ENCODE peak calls at places on chromosomes 2 and 18, in four cellular contexts. F is epithelial cell of esophagus, S is AG04450, G is fibroblast of pulmonary artery. N is an unnamed sample.

GRCh38 chr2:201633862-201634261 is 9.4 kb downstream of the TMEM237 start:
- DNase-seq in F (no peak), S (no peak), G (no peak), N (peak; percentile 64)

GRCh38 chr2:65409045-65409444 is 23.4 kb downstream of the SPRED2 start:
- DNase-seq in F (no peak), S (no peak), G (no peak), N (no peak)

GRCh38 chr2:45993476-45993991 is 303.7 kb upstream of the EPAS1 start:
- DNase-seq in F (peak; percentile 85), S (peak; percentile 78), G (peak; percentile 92), N (peak; percentile 63)

GRCh38 chr2:232523682-232524597 is 2.0 kb upstream of the CHRND start:
- DNase-seq in F (peak; percentile 48), S (no peak), G (peak; percentile 24), N (peak; percentile 42)

GRCh38 chr2:138059967-138060635 is 95.8 kb downstream of the HNMT start:
- DNase-seq in F (peak; percentile 95), S (no peak), G (peak; percentile 94), N (peak; percentile 65)

GRCh38 chr2:217166241-217166640 is 306.4 kb upstream of the TNP1 start:
- DNase-seq in F (peak; percentile 51), S (no peak), G (peak; percentile 65), N (peak; percentile 63)

GRCh38 chr2:85763831-85764230 is 10.0 kb downstream of the ATOH8 start:
- DNase-seq in F (no peak), S (no peak), G (no peak), N (no peak)

GRCh38 chr2:196967126-196967525 is 40.6 kb upstream of the PGAP1 start:
- DNase-seq in F (peak; percentile 40), S (no peak), G (peak; percentile 81), N (peak; percentile 62)

GRCh38 chr2:120683701-120684100 is 52.0 kb upstream of the GLI2 start:
- DNase-seq in F (no peak), S (no peak), G (no peak), N (no peak)

GRCh38 chr2:164542584-164543021 is 78.7 kb downstream of the GRB14 start:
- DNase-seq in F (peak; percentile 48), S (no peak), G (peak; percentile 62), N (peak; percentile 7)

GRCh38 chr2:39481611-39482010 is 44.5 kb upstream of the MAP4K3 start:
- DNase-seq in F (peak; percentile 63), S (no peak), G (peak; percentile 75), N (no peak)

GRCh38 chr2:156955701-156956100 is 301.8 kb upstream of the GALNT5 start:
- DNase-seq in F (peak; percentile 75), S (no peak), G (no peak), N (no peak)

GRCh38 chr2:121904656-121905055 is 149.2 kb downstream of the TSN start:
- DNase-seq in F (no peak), S (no peak), G (no peak), N (no peak)

GRCh38 chr2:11357428-11357972 is 13.1 kb upstream of the ROCK2 start:
- DNase-seq in F (no peak), S (no peak), G (no peak), N (peak; percentile 55)

GRCh38 chr2:24253303-24253919 is 78.6 kb downstream of the FAM228A start:
- DNase-seq in F (peak; percentile 72), S (no peak), G (peak; percentile 49), N (peak; percentile 72)

GRCh38 chr2:67526283-67526682 is 129.2 kb downstream of the ETAA1 start:
- DNase-seq in F (peak; percentile 56), S (peak; percentile 46), G (peak; percentile 97), N (peak; percentile 52)

GRCh38 chr2:158781562-158781961 is 13.6 kb upstream of the DAPL1 start:
- DNase-seq in F (peak; percentile 89), S (no peak), G (peak; percentile 87), N (peak; percentile 51)

GRCh38 chr2:66601624-66602023 is 166.7 kb downstream of the MEIS1 start:
- DNase-seq in F (peak; percentile 65), S (no peak), G (no peak), N (no peak)

GRCh38 chr2:125185691-125186270 is 1160.7 kb downstream of the CNTNAP5 start:
- DNase-seq in F (no peak), S (no peak), G (no peak), N (no peak)

GRCh38 chr18:58887613-58887963 is 22.9 kb downstream of the ZNF532 start:
- DNase-seq in F (peak; percentile 63), S (no peak), G (peak; percentile 79), N (no peak)

GRCh38 chr2:216603884-216604245 is 29.4 kb upstream of the IGFBP2 start:
- DNase-seq in F (peak; percentile 35), S (no peak), G (no peak), N (no peak)

GRCh38 chr18:59143441-59143840 is 3.8 kb downstream of the SEC11C start:
- DNase-seq in F (no peak), S (no peak), G (no peak), N (no peak)

GRCh38 chr18:46621871-46622270 is 35.1 kb downstream of the LOXHD1 start:
- DNase-seq in F (no peak), S (no peak), G (no peak), N (no peak)

GRCh38 chr18:10893761-10894160 is 255.6 kb downstream of the PIEZO2 start:
- DNase-seq in F (no peak), S (no peak), G (no peak), N (no peak)

GRCh38 chr18:73944715-73945114 is 202.9 kb downstream of the FBXO15 start:
- DNase-seq in F (peak; percentile 21), S (no peak), G (no peak), N (no peak)

GRCh38 chr2:143489135-143489534 is 359.9 kb downstream of the ARHGAP15 start:
- DNase-seq in F (peak; percentile 26), S (peak; percentile 51), G (peak; percentile 87), N (peak; percentile 24)

GRCh38 chr2:240437181-240437860 is 1.9 kb downstream of the GPC1 start:
- DNase-seq in F (no peak), S (no peak), G (no peak), N (no peak)

GRCh38 chr2:26560892-26561291 is 80.3 kb downstream of the CIB4 start:
- DNase-seq in F (no peak), S (no peak), G (no peak), N (no peak)

GRCh38 chr2:43227830-43228280 is 1.4 kb upstream of the ZFP36L2 start:
- DNase-seq in F (peak; percentile 19), S (no peak), G (no peak), N (no peak)

GRCh38 chr2:11215407-11215806 is 60.1 kb downstream of the SLC66A3 start:
- DNase-seq in F (no peak), S (no peak), G (no peak), N (no peak)

GRCh38 chr2:156042895-156043294 is 289.6 kb downstream of the NR4A2 start:
- DNase-seq in F (no peak), S (no peak), G (no peak), N (no peak)

GRCh38 chr18:62521588-62521987 is 1.2 kb upstream of the ZCCHC2 start:
- DNase-seq in F (no peak), S (no peak), G (peak; percentile 11), N (peak; percentile 10)

GRCh38 chr18:24322594-24323136 is 75.0 kb downstream of the OSBPL1A start:
- DNase-seq in F (no peak), S (no peak), G (peak; percentile 65), N (peak; percentile 9)

GRCh38 chr18:24315170-24315569 is 82.5 kb downstream of the OSBPL1A start:
- DNase-seq in F (peak; percentile 2), S (peak; percentile 10), G (no peak), N (peak; percentile 18)

GRCh38 chr18:24319757-24320156 is 77.9 kb downstream of the OSBPL1A start:
- DNase-seq in F (no peak), S (no peak), G (no peak), N (no peak)

GRCh38 chr18:24321071-24321470 is 76.6 kb downstream of the OSBPL1A start:
- DNase-seq in F (no peak), S (no peak), G (no peak), N (no peak)

GRCh38 chr18:24317370-24317769 is 80.3 kb downstream of the OSBPL1A start:
- DNase-seq in F (no peak), S (no peak), G (no peak), N (no peak)
- H3K4me3 ChIP-seq in F (no peak overlapping the region), S (no peak overlapping the region), G (no peak overlapping the region), N (no peak overlapping the region)

DNA sequence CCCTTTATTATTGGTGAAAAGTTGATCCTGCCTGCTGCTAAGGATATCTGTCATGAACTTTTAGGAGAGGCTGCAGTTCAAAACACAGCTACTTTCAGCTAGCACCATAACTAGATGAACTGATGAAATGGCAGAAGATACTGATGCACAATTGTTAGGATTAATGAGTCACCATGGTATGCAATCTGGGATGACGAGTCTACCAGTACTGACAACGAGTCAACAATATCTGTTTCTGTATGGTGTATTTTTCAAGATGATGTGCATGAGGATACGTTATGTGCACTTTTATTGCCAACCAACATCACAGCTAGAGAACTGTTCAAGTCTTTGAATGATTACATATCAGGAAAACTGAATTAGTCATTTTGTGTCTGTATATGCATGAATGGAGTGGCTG is 68.7 kb downstream of the NETO1 start:
- DNase-seq in F (peak; percentile 57), S (no peak), G (no peak), N (peak; percentile 37)
- TF ChIP-seq CTCF in F (no peak), S (no peak), G (no peak), N (no peak)

DNA sequence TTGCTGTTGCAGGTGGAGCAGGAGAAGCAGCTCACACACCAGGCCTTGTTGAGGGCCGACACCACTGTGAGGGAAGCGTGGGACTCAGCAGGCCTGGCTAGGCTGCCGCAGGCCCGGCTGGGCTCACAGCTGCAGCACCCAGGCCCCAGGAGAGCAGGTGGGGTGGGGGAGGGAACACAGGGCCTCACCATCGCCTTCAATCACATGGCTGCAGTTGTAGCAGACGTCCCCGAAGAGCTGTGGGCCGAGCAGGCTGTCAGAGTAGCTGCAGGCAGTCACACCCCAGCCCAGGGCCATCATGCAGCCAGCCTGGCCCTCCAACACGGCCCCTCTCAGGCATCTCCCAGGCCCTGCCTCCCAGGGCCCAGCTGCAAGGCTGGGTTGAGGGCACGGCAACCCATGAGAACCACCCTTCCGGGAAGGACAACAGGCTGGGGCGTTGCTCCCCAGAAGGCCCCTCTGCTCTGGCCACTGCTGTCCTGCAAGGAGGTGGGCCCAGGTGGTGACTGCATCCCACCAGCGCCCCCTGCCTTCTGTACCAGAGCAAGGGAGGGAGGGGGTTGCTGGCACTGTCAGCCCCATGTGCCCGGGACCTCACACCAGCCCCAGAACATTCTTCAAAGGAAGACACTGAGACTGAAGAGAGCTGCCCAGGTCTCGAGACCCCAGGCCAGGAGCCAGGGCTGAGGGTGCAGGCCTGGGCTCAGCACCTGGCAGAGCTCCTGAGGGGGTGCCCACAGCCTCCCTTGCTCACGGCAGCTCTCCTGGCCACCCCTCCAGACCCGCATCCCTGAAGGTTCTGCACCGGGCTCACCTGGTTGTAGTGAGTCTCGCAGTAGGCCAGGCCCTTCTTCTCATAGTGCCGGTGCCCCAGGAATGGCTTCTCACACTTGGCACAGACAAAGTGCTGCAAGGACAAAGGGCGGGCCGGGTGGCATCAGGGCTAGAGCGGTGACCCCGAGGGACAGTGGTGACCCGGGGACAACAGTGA is 5.6 kb upstream of the GPR17 start:
- DNase-seq in F (no peak), S (no peak), G (no peak), N (peak; percentile 30)
- H3K4me3 ChIP-seq in F (no peak overlapping the region), S (no peak overlapping the region), G (no peak overlapping the region), N (no peak overlapping the region)

DNA sequence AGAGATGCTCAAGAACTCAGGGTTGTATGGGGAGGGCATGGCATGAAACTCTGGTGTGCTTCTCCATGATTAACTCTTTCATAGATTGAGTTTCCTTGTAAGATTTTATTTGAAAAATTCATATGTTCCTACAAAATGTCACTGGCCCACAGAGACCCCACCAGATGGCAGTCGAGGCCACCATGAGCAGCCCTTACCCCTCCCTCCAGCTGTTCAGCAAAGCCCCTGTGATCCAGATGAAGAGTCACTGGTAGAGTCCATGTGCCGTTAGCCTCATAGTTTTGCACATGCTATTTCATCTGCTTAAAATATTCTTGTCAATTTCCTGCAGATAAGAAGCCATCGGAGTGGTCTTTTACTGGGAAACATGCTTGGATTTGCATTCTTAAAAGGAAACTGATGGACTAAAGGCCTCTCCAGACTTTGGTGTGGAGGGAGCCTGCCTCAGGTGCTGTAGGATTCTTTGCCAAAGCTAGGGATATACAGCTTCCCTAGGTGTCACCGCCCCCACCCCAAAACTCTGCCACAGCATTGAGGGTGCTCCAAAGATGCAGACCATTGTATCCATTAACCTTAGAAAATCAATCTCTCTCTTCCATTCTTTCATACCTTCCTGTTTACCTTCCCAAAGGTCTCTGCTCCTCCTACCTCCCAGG is 18.8 kb downstream of the ZNF385B start:
- DNase-seq in F (no peak), S (no peak), G (peak; percentile 45), N (peak; percentile 19)
- TF ChIP-seq CTCF in F (no peak), S (peak; percentile 55), G (peak; percentile 60), N (peak; percentile 43)

N was measured in foreskin fibroblast.